ENCODE peak calls at places on chromosomes 13 and 19, in five cellular contexts. M is cardiac muscle cell, J is tibial nerve, E is lower lobe of right lung, W is tibial artery. O is an unnamed sample.

GRCh38 chr13:20442798-20443381 is 82.8 kb downstream of the CRYL1 start:
- DNase-seq in M (no peak), J (no peak), E (no peak), W (no peak), O (no peak)

GRCh38 chr19:47049307-47049700 is 880 bp upstream of the TMEM160 start:
- DNase-seq in M (no peak), J (no peak), E (no peak), W (no peak), O (no peak)

GRCh38 chr13:50928088-50928487 is 18.5 kb downstream of the RNASEH2B start:
- DNase-seq in M (no peak), J (no peak), E (no peak), W (no peak), O (no peak)

GRCh38 chr13:110912651-110913051 is 2.2 kb downstream of the ANKRD10 start:
- DNase-seq in M (peak; percentile 39), J (no peak), E (no peak), W (no peak), O (no peak)

GRCh38 chr19:55482128-55482961 is 2.6 kb upstream of the NAT14 start:
- DNase-seq in M (no peak), J (no peak), E (no peak), W (no peak), O (no peak)

GRCh38 chr13:43991773-43992201 is 112.1 kb downstream of the LACC1 start:
- DNase-seq in M (no peak), J (no peak), E (no peak), W (no peak), O (no peak)

GRCh38 chr13:47039106-47039505 is 142.3 kb upstream of the HTR2A start:
- DNase-seq in M (no peak), J (no peak), E (no peak), W (no peak), O (no peak)

GRCh38 chr13:30306762-30307193 is 573 bp downstream of the KATNAL1 start:
- DNase-seq in M (peak; percentile 96), J (peak; percentile 94), E (peak; percentile 94), W (peak; percentile 96), O (peak; percentile 98)

GRCh38 chr19:6259312-6259861 is 20.4 kb downstream of the MLLT1 start:
- DNase-seq in M (no peak), J (no peak), E (no peak), W (peak; percentile 65), O (peak; percentile 57)

GRCh38 chr19:19900124-19900523 is 622 bp upstream of the ZNF93 start:
- DNase-seq in M (peak; percentile 15), J (no peak), E (no peak), W (no peak), O (no peak)

GRCh38 chr13:30333601-30334000 is 26.2 kb upstream of the KATNAL1 start:
- DNase-seq in M (no peak), J (no peak), E (no peak), W (no peak), O (no peak)

GRCh38 chr19:52786078-52786463 is 520 bp downstream of the ZNF600 start:
- DNase-seq in M (peak; percentile 6), J (no peak), E (no peak), W (no peak), O (no peak)

GRCh38 chr19:53328967-53329366 is 4.6 kb upstream of the ZNF845 start:
- DNase-seq in M (no peak), J (no peak), E (peak; percentile 59), W (peak; percentile 73), O (peak; percentile 88)

GRCh38 chr13:112959206-112959605 is 9.8 kb upstream of the MCF2L start:
- DNase-seq in M (no peak), J (no peak), E (no peak), W (peak; percentile 39), O (peak; percentile 39)

GRCh38 chr13:19158526-19158925 is 23.1 kb downstream of the TUBA3C start:
- DNase-seq in M (no peak), J (no peak), E (no peak), W (no peak), O (no peak)

GRCh38 chr13:106297283-106297682 is 238.2 kb downstream of the EFNB2 start:
- DNase-seq in M (no peak), J (no peak), E (no peak), W (no peak), O (no peak)

GRCh38 chr19:34173145-34173956 is 1.0 kb downstream of the LSM14A start:
- DNase-seq in M (peak; percentile 51), J (peak; percentile 21), E (peak; percentile 49), W (peak; percentile 66), O (no peak)

GRCh38 chr13:50684366-50684765 is 159.1 kb downstream of the DLEU7 start:
- DNase-seq in M (no peak), J (no peak), E (no peak), W (no peak), O (no peak)

GRCh38 chr13:64158910-64159309 is 2743.3 kb upstream of the PCDH20 start:
- DNase-seq in M (no peak), J (no peak), E (no peak), W (no peak), O (no peak)

GRCh38 chr19:51076602-51077213 is 6.0 kb downstream of the KLK14 start:
- DNase-seq in M (no peak), J (no peak), E (no peak), W (no peak), O (no peak)

GRCh38 chr19:14347999-14348889 is 33.0 kb upstream of the ADGRE5 start:
- DNase-seq in M (peak; percentile 70), J (peak; percentile 43), E (peak; percentile 82), W (peak; percentile 69), O (peak; percentile 79)

GRCh38 chr13:110475117-110475516 is 86.4 kb downstream of the RAB20 start:
- DNase-seq in M (no peak), J (no peak), E (peak; percentile 62), W (no peak), O (no peak)

GRCh38 chr13:94660695-94661324 is 51.5 kb downstream of the SOX21 start:
- DNase-seq in M (no peak), J (no peak), E (no peak), W (no peak), O (no peak)

GRCh38 chr19:17125052-17125727 is 49.6 kb downstream of the MYO9B start:
- DNase-seq in M (no peak), J (no peak), E (no peak), W (no peak), O (no peak)

GRCh38 chr19:18284710-18285430 is 3.4 kb upstream of the JUND start:
- DNase-seq in M (no peak), J (no peak), E (no peak), W (no peak), O (no peak)

GRCh38 chr19:50717026-50717723 is 2.4 kb downstream of the SHANK1 start:
- DNase-seq in M (no peak), J (no peak), E (no peak), W (no peak), O (no peak)

GRCh38 chr13:32940601-32941000 is 75.6 kb upstream of the KL start:
- DNase-seq in M (peak; percentile 14), J (peak; percentile 6), E (no peak), W (no peak), O (no peak)

GRCh38 chr13:31011193-31011860 is 78.9 kb downstream of the TEX26 start:
- DNase-seq in M (no peak), J (no peak), E (no peak), W (no peak), O (no peak)

GRCh38 chr19:42657551-42657950 is 62.8 kb upstream of the CEACAM8 start:
- DNase-seq in M (no peak), J (no peak), E (no peak), W (no peak), O (no peak)

DNA sequence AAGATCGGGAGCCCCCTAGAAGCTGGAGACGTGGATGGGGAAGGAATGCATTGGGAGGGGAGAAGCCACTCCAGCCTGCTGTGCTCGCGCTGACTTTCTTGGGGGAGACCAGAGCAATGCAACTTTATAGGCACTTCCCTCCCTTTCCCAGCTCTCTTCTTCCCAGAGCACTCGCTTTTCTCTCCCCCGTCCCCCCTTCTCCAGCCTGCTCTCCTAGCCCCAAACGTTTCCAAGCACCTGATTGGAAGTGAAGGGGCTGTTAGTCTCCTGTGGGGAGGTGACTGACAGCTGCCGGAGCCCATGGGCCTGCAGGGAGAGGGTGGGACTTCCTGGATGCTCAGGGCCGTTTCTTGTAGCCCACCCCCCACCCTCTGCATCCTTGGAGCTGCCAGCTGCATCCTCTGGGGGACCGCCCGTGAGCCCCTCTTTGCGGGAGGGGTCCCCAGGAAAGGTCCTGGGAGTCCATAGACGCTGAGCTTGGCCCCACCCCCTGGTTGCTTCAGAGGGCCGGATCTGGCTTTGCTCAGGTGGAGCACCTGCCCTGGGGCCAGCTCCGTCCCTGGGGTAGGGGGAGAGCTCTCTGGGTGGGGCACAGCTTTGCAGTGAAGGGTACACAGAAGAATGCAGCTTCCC is 2.5 kb downstream of the HDGFL2 start:
- DNase-seq in M (peak; percentile 88), J (no peak), E (no peak), W (no peak), O (no peak)
- H3K4me3 ChIP-seq in M (peak overlapping the region; percentile 91), J (peak overlapping the region; percentile 9), E (no peak overlapping the region), W (peak overlapping the region; percentile 16), O (peak overlapping the region; percentile 11)

GRCh38 chr13:48506092-48506701 is 26.7 kb downstream of the RCBTB2 start:
- DNase-seq in M (no peak), J (no peak), E (no peak), W (peak; percentile 70), O (peak; percentile 52)
- H3K27ac ChIP-seq in M (no peak overlapping the region), J (peak overlapping the region; percentile 74), E (peak overlapping the region; percentile 80), W (peak overlapping the region; percentile 84), O (peak overlapping the region; percentile 75)

GRCh38 chr19:4660181-4660791 is 9.9 kb downstream of the MYDGF start:
- DNase-seq in M (peak; percentile 41), J (no peak), E (no peak), W (no peak), O (no peak)

GRCh38 chr19:4660993-4661392 is 9.1 kb downstream of the MYDGF start:
- DNase-seq in M (no peak), J (no peak), E (no peak), W (no peak), O (no peak)

GRCh38 chr19:4662020-4662695 is 8.0 kb downstream of the MYDGF start:
- DNase-seq in M (no peak), J (no peak), E (no peak), W (no peak), O (no peak)

GRCh38 chr19:4664642-4665041 is 5.5 kb downstream of the MYDGF start:
- DNase-seq in M (no peak), J (no peak), E (no peak), W (no peak), O (no peak)

DNA sequence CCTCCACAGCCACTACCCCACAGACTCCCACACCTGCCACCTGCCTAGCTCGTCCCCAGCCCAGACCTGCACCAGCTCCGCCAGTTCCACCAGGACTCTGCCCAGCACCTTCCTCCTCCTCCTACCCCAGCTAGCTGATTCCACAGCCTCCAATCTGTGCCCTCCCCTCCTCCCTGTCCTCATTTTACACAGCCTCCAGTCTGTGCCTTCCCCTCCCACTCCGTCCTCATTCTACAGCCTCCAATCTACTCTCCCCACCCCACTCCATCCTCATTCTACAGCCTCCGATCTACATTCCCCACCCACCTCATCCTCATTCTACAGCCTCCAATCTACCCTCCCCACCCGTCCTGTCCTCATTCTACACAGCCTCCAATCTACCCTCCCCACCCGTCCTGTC is 7.3 kb downstream of the MYDGF start:
- DNase-seq in M (no peak), J (no peak), E (no peak), W (no peak), O (no peak)
- H3K36me3 ChIP-seq in M (peaks cover 12% of the 10 kb centered on the region), J (peaks cover 20% of the 10 kb centered on the region), E (peaks cover 92% of the 10 kb centered on the region), W (peaks cover 93% of the 10 kb centered on the region), O (peaks cover 9% of the 10 kb centered on the region)

DNA sequence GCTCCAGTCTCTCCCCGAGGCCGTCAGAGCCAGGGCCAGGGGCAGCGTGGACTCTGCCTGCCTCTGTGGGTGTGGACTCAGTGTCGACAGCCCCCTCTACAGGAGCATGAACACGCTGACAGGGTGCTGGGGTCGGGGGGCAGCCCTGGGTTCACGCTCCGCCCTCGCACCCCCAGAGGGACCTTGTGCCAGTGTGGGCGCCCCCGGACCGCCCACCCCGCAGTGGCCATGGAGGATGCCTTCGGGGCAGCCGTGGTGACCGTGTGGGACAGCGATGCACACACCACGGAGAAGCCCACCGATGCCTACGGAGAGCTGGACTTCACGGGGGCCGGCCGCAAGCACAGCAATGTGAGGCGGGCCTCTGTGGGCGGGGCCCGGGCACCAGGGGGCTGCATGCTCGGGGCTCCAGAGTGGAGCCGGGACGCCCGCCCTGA is 8.3 kb downstream of the TRPM4 start:
- DNase-seq in M (no peak), J (no peak), E (no peak), W (no peak), O (peak; percentile 43)
- H3K4me3 ChIP-seq in M (no peak overlapping the region), J (no peak overlapping the region), E (peak overlapping the region; percentile 7), W (peak overlapping the region; percentile 3), O (no peak overlapping the region)

O was measured in aorta.